ENCODE peak calls at places on chromosomes 1 and 21, in eight cellular contexts. I is cardiac fibroblast, D is tibial nerve, R is thoracic aorta, A is kidney, P is body of pancreas, W is mammary epithelial cell, V is fibroblast of lung. U is an unnamed sample.

GRCh38 chr1:199616947-199617346 is 410.6 kb upstream of the NR5A2 start:
- DNase-seq in I (no peak), D (no peak), R (no peak), A (no peak), P (no peak), W (no peak), V (no peak), U (no peak)

GRCh38 chr1:27009601-27010197 is 3.0 kb downstream of the TENT5B start:
- DNase-seq in I (no peak), D (no peak), R (no peak), A (peak), P (peak), W (peak), V (no peak), U (no peak)

GRCh38 chr1:6602669-6603423 is at the start of gene KLHL21:
- DNase-seq in I (peak), D (peak), R (peak), A (peak), P (peak), W (peak), V (peak), U (peak)

GRCh38 chr1:211536606-211537005 is 42.4 kb downstream of the SLC30A1 start:
- DNase-seq in I (no peak), D (no peak), R (no peak), A (no peak), P (no peak), W (no peak), V (no peak), U (no peak)

GRCh38 chr1:27348861-27349783 is 7.3 kb downstream of the SYTL1 start:
- DNase-seq in I (no peak), D (no peak), R (no peak), A (peak), P (peak), W (peak), V (no peak), U (peak)

GRCh38 chr1:24720152-24720551 is 25.1 kb upstream of the CLIC4 start:
- DNase-seq in I (peak), D (peak), R (peak), A (peak), P (peak), W (peak), V (peak), U (no peak)

GRCh38 chr1:6183520-6183989 is 3.4 kb upstream of the CHD5 start:
- DNase-seq in I (no peak), D (no peak), R (no peak), A (peak), P (no peak), W (no peak), V (no peak), U (no peak)

GRCh38 chr1:81379430-81379829 is 421.3 kb upstream of the ADGRL2 start:
- DNase-seq in I (no peak), D (no peak), R (no peak), A (no peak), P (no peak), W (no peak), V (no peak), U (no peak)

GRCh38 chr1:16145030-16145987 is 10.6 kb downstream of the EPHA2 start:
- DNase-seq in I (peak), D (no peak), R (peak), A (peak), P (peak), W (peak), V (peak), U (no peak)

GRCh38 chr1:27504588-27505419 is 14.8 kb upstream of the WASF2 start:
- DNase-seq in I (peak), D (peak), R (no peak), A (peak), P (peak), W (peak), V (peak), U (peak)

GRCh38 chr1:48619529-48619928 is 147.5 kb upstream of the SPATA6 start:
- DNase-seq in I (no peak), D (no peak), R (no peak), A (peak), P (peak), W (peak), V (no peak), U (no peak)

GRCh38 chr1:244054247-244054923 is 3.3 kb downstream of the ZBTB18 start:
- DNase-seq in I (no peak), D (no peak), R (no peak), A (no peak), P (no peak), W (no peak), V (no peak), U (no peak)

GRCh38 chr1:200302192-200302892 is 107.5 kb downstream of the ZNF281 start:
- DNase-seq in I (peak), D (no peak), R (no peak), A (peak), P (peak), W (peak), V (peak), U (peak)

GRCh38 chr1:244672961-244673695 is 20.2 kb downstream of the DESI2 start:
- DNase-seq in I (peak), D (no peak), R (no peak), A (no peak), P (peak), W (no peak), V (peak), U (no peak)

GRCh38 chr1:166840309-166841302 is 1.3 kb downstream of the POGK start:
- DNase-seq in I (peak), D (no peak), R (no peak), A (no peak), P (peak), W (peak), V (no peak), U (no peak)

GRCh38 chr1:172484252-172484651 is 40.4 kb upstream of the PIGC start:
- DNase-seq in I (no peak), D (no peak), R (no peak), A (no peak), P (no peak), W (peak), V (no peak), U (no peak)

DNA sequence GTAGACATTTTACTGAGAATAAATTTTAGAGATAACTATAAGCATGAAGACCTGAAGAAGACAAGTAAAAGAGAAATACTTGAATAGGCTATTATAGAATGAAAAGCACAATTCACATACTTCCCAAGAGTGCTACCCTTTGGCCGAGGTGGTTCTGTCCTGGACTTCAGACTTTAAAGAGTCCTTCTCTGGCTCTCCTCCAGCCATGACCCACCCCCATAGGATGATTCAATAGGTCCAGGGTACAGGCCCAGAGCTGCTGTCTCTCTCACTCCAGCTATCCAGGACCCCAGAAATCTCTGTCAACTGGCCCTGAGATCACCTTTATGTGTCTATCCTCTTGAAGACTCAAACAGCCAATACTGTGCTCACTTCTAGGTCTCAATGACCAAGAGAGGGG is 1.3 kb upstream of the SMCP start:
- DNase-seq in I (no peak), D (no peak), R (no peak), A (no peak), P (no peak), W (no peak), V (no peak), U (no peak)
- TF ChIP-seq CTCF in I (no peak), D (no peak), R (no peak), A (no peak), P (no peak), W (no peak), V (no peak), U (no peak)

DNA sequence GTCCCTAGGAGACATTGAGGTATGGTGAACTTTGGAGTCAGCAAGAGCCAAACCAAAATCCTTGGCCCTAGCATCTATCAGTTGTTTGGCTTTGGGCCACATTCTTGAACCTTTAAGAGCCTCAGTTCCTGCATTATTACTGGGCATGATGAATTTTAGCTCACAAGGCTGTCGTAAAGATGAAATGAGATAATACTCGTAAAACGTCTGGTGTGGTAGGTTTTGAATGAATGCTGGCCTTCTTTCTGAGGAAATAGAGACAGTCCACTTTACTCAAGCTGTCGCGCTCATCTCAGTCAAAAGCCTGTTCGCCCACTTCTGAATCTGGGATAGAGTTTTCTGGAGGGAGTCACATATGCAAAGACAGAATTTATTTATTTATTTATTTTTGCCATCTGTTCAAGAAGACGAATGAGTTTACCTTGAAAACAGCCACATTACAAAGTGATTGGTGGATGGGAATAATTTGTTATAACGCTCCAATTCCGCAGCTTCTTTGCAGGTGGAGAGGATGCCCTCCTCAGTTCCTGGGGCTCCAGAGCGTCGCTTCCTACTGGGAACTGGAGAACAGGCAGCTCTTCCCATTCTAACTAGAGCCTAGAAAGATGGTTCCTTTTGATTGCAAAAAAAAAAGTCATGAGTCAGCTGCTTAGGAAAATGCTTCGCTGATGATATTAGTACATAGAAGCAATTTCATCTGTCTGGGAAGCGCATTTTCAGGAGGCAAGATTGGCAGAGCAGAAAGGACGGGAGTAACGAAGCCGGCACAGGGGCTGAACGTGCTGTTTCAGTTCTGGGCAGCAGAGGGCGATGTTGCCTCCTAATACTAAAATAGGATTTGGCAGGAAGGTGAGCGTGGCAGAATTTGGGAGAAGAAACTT is 49.9 kb upstream of the CYP2J2 start:
- DNase-seq in I (peak), D (peak), R (peak), A (peak), P (peak), W (peak), V (peak), U (peak)
- TF ChIP-seq CTCF in I (peak), D (peak), R (peak), A (peak), P (peak), W (peak), V (peak), U (peak)

DNA sequence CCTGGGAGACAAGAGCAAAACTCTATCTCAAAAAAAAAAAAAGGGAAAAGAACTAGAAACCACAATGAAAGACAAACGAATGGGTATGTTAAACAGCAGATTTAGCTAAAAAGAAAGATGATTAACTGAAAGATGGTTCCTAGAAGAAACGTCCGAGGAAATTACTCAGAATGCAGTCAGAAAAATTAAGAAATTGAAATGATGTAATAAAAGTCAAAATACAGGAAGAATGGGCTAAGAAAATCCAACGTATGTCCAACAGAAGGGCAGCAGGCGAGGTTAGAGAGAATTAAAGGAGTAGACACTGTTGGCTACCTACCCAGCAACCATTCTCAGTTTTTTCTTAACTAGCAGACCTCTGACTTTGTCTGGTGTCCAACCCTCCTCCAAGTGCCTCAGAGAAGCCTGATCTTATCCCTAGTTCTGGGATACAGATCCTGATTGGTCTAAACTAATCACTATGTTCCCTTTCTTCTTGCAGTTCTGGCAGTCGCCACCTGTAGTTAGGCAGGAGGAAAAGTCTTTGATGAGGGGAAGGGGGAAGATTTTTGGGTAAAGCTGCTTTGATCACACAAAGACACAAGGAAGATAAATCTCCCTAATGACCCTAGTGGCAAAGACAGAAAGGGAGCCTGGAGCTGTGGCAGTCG is 25.7 kb downstream of the GPR161 start:
- DNase-seq in I (peak), D (no peak), R (no peak), A (no peak), P (no peak), W (peak), V (no peak), U (no peak)
- TF ChIP-seq CTCF in I (peak), D (no peak), R (no peak), A (no peak), P (no peak), W (no peak), V (no peak), U (no peak)

DNA sequence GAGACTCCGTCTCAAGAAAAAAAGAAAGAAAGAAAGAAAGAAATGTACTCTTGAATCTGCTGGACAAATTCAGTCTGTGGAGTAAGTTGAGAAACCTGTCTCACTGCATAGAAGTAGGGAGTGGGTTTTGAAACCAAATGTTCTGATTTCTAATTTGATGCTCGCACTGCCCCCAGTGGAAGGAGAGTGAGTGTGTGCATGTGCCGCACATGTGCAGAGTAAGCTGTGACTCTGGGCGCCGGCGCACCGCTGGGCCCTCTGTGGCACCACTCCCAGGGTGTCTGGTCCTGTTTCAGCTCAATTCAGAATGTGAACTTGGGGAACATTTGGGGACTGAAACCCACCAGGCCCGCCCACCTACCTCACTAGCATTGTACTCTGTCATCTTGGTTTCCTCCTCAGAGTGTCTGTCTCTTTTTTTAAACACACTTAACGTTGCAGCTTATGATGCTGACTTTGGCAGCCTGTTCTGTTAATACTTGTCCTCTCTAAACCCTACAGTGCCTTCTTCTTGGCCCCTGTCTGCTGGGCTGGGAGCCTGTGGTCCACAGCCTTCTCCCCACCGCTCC is 104.6 kb downstream of the CACNA1E start:
- DNase-seq in I (no peak), D (no peak), R (no peak), A (no peak), P (no peak), W (no peak), V (no peak), U (peak)
- TF ChIP-seq CTCF in I (no peak), D (no peak), R (no peak), A (no peak), P (no peak), W (peak), V (no peak), U (no peak)

GRCh38 chr21:39315603-39316002 is 2.2 kb upstream of the BRWD1 start:
- DNase-seq in I (no peak), D (no peak), R (no peak), A (no peak), P (no peak), W (no peak), V (no peak), U (no peak)

GRCh38 chr21:39312112-39313041 is 1.1 kb downstream of the BRWD1 start:
- DNase-seq in I (peak), D (peak), R (peak), A (peak), P (peak), W (peak), V (peak), U (peak)

GRCh38 chr21:39314155-39315027 is 959 bp upstream of the BRWD1 start:
- DNase-seq in I (peak), D (no peak), R (no peak), A (peak), P (peak), W (peak), V (peak), U (peak)

GRCh38 chr21:39313042-39313456 is 383 bp downstream of the BRWD1 start:
- DNase-seq in I (peak), D (no peak), R (no peak), A (peak), P (no peak), W (no peak), V (no peak), U (peak)

DNA sequence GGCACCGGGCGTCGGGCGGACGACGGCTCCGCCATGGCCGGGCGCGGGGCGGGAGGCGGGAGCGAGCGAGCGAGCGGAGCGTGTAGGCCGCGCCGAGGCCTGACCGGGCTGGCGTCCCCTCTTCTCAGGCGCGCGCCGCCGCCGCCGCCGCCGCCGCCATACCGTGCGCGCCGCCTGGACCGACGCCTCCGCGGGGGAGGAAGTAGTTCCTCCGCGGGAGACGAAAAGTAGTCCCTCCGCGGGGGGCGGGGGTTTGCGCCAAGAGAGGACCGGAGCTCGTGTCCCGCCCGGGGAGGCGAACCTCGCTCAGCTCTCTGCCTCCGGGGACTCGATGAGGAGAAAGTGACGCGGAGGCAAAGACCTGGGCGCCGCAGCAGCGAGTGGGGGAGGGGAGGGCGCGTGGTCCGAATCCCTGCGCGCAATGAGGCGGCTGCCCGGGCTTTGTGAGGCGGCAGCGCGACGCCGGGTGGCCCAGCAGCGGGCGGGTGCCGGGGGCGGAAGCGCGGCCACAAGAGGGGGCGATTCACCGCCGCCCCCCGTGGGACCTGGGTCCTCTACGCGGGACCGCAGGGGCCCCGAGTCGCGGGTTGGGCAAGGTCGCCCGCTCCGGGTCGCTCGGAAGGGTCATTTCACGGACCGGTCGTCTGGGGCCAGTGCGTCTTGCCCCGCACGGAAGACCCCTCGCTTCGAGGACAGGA is at the start of gene BRWD1:
- DNase-seq in I (peak), D (peak), R (no peak), A (peak), P (peak), W (peak), V (peak), U (peak)
- TF ChIP-seq CTCF in I (no peak), D (no peak), R (peak), A (peak), P (peak), W (no peak), V (no peak), U (peak)

GRCh38 chr1:36217667-36218066 is 6.6 kb upstream of the THRAP3 start:
- DNase-seq in I (peak), D (no peak), R (no peak), A (no peak), P (peak), W (peak), V (peak), U (no peak)
- TF ChIP-seq CTCF in I (peak), D (peak), R (no peak), A (no peak), P (peak), W (no peak), V (peak), U (no peak)

GRCh38 chr1:151189638-151190445 is at the start of gene VPS72:
- DNase-seq in I (peak), D (peak), R (peak), A (peak), P (peak), W (peak), V (peak), U (peak)
- TF ChIP-seq CTCF in I (no peak), D (no peak), R (peak), A (peak), P (peak), W (no peak), V (no peak), U (no peak)

GRCh38 chr21:36478941-36479340 is 981 bp downstream of the CLDN14 start:
- DNase-seq in I (peak), D (no peak), R (no peak), A (no peak), P (no peak), W (no peak), V (no peak), U (no peak)
- TF ChIP-seq CTCF in I (peak), D (no peak), R (no peak), A (no peak), P (no peak), W (no peak), V (peak), U (no peak)

DNA sequence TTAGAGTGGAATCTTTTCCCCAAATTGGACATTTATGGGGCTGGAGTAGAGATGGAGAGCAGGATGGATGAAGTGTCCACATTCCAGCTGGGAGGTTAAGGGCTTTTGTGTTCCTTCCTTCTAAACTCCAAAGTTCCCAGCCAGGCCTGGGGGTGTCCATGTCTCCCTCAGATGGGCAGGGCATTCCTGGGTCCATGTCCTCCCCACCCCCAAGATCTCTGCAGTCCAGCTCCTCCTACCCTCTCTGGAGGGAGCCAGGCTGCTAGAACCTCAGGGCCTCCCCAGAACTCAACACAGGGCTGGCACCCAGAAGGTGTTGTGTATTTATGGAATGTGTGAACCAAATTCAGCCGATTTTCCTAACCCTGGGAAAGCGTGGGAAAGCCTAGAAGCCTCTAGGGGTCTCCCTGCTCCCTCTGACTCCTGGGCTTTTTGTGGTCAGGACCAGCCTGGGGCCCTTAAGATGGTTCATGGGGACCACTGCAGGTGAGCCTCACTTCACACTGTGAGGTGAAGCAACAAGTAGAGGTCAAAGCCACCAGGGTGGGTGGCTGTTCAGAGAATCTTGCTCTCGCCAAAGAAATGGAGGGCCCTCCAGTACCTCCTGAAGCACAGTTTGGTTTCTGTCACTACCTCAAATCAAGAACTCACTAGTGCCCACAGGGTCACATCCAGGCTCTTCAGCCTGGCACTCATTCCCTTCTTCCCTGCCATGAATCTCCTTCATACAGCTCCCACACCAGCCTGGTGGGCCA is 54.8 kb downstream of the GLIS1 start:
- DNase-seq in I (no peak), D (no peak), R (no peak), A (no peak), P (no peak), W (no peak), V (no peak), U (no peak)
- TF ChIP-seq CTCF in I (peak), D (no peak), R (no peak), A (no peak), P (no peak), W (no peak), V (no peak), U (no peak)

U was measured in GM13976.